ENCODE peak calls at places on chromosome 3, in ten cellular contexts. S, K, F, V, I, O, B, R, U and E are unnamed samples.

GRCh38 chr3:17742092-17742836 is at the start of gene TBC1D5:
- DNase-seq in S (peak), K (peak), F (peak), V (peak), I (peak), O (peak), B (peak), R (peak), U (peak), E (no peak)

GRCh38 chr3:186213946-186214345 is 105.1 kb upstream of the ETV5 start:
- DNase-seq in S (no peak), K (no peak), F (no peak), V (no peak), I (no peak), O (peak), B (no peak), R (no peak), U (no peak), E (no peak)

GRCh38 chr3:177180506-177180905 is 16.8 kb downstream of the TBL1XR1 start:
- DNase-seq in S (no peak), K (no peak), F (no peak), V (no peak), I (no peak), O (no peak), B (no peak), R (no peak), U (no peak), E (no peak)

GRCh38 chr3:150145659-150146058 is 175.0 kb upstream of the PFN2 start:
- DNase-seq in S (no peak), K (no peak), F (no peak), V (no peak), I (no peak), O (no peak), B (no peak), R (no peak), U (no peak), E (no peak)

GRCh38 chr3:182693723-182694122 is 99.6 kb upstream of the ATP11B start:
- DNase-seq in S (no peak), K (no peak), F (no peak), V (no peak), I (no peak), O (no peak), B (no peak), R (no peak), U (no peak), E (no peak)

GRCh38 chr3:19901918-19902317 is 32.1 kb downstream of the EFHB start:
- DNase-seq in S (no peak), K (no peak), F (no peak), V (no peak), I (no peak), O (no peak), B (no peak), R (peak), U (no peak), E (no peak)

GRCh38 chr3:16927485-16927884 is 42.7 kb downstream of the PLCL2 start:
- DNase-seq in S (no peak), K (no peak), F (no peak), V (no peak), I (no peak), O (no peak), B (no peak), R (no peak), U (no peak), E (no peak)

GRCh38 chr3:36258381-36258780 is 121.9 kb upstream of the STAC start:
- DNase-seq in S (no peak), K (no peak), F (no peak), V (no peak), I (no peak), O (no peak), B (no peak), R (no peak), U (no peak), E (no peak)

GRCh38 chr3:128492353-128493220 is at the start of gene GATA2:
- DNase-seq in S (peak), K (no peak), F (no peak), V (peak), I (no peak), O (peak), B (no peak), R (peak), U (peak), E (no peak)

GRCh38 chr3:46661776-46662766 is 31.4 kb downstream of the ALS2CL start:
- DNase-seq in S (peak), K (no peak), F (no peak), V (peak), I (no peak), O (no peak), B (peak), R (no peak), U (no peak), E (no peak)

GRCh38 chr3:171829841-171830559 is 13.1 kb upstream of the TMEM212 start:
- DNase-seq in S (peak), K (no peak), F (no peak), V (peak), I (peak), O (peak), B (peak), R (peak), U (peak), E (no peak)

GRCh38 chr3:189756651-189757078 is 125.5 kb downstream of the TP63 start:
- DNase-seq in S (no peak), K (no peak), F (no peak), V (no peak), I (no peak), O (no peak), B (no peak), R (no peak), U (no peak), E (no peak)

GRCh38 chr3:46716461-46717441 is 918 bp downstream of the PRSS50 start:
- DNase-seq in S (no peak), K (no peak), F (no peak), V (no peak), I (no peak), O (no peak), B (no peak), R (no peak), U (no peak), E (no peak)

GRCh38 chr3:47852604-47853397 is 49.9 kb downstream of the DHX30 start:
- DNase-seq in S (no peak), K (no peak), F (no peak), V (peak), I (peak), O (no peak), B (no peak), R (no peak), U (no peak), E (no peak)

GRCh38 chr3:186044427-186044826 is 64.5 kb downstream of the ETV5 start:
- DNase-seq in S (no peak), K (no peak), F (no peak), V (peak), I (no peak), O (no peak), B (no peak), R (no peak), U (no peak), E (no peak)

GRCh38 chr3:40924559-40925058 is 274.7 kb upstream of the CTNNB1 start:
- DNase-seq in S (no peak), K (no peak), F (no peak), V (no peak), I (peak), O (no peak), B (no peak), R (no peak), U (no peak), E (no peak)

GRCh38 chr3:129627350-129628168 is 21.1 kb upstream of the PLXND1 start:
- DNase-seq in S (peak), K (no peak), F (peak), V (peak), I (peak), O (peak), B (peak), R (peak), U (peak), E (no peak)

GRCh38 chr3:146561463-146561862 is 17.1 kb upstream of the PLSCR1 start:
- DNase-seq in S (no peak), K (no peak), F (no peak), V (no peak), I (no peak), O (no peak), B (no peak), R (no peak), U (no peak), E (no peak)

GRCh38 chr3:15404767-15405166 is 22.6 kb downstream of the METTL6 start:
- DNase-seq in S (no peak), K (no peak), F (no peak), V (no peak), I (no peak), O (no peak), B (no peak), R (no peak), U (no peak), E (no peak)

GRCh38 chr3:180402463-180403073 is 199.4 kb upstream of the TTC14 start:
- DNase-seq in S (no peak), K (no peak), F (no peak), V (no peak), I (no peak), O (no peak), B (no peak), R (no peak), U (no peak), E (no peak)

GRCh38 chr3:67920969-67921368 is 266.6 kb upstream of the SUCLG2 start:
- DNase-seq in S (no peak), K (no peak), F (no peak), V (no peak), I (no peak), O (no peak), B (no peak), R (no peak), U (no peak), E (no peak)

GRCh38 chr3:10223676-10224639 is 24.3 kb upstream of the TATDN2 start:
- DNase-seq in S (no peak), K (no peak), F (peak), V (no peak), I (no peak), O (no peak), B (no peak), R (no peak), U (no peak), E (no peak)

GRCh38 chr3:155080692-155081091 is 573 bp downstream of the MME start:
- DNase-seq in S (peak), K (no peak), F (no peak), V (no peak), I (no peak), O (no peak), B (no peak), R (no peak), U (no peak), E (no peak)

GRCh38 chr3:159964166-159964973 is 24.3 kb upstream of the IL12A start:
- DNase-seq in S (no peak), K (peak), F (peak), V (no peak), I (no peak), O (peak), B (no peak), R (no peak), U (no peak), E (peak)

GRCh38 chr3:38308456-38308855 is 26.4 kb downstream of the SLC22A14 start:
- DNase-seq in S (no peak), K (no peak), F (no peak), V (no peak), I (no peak), O (no peak), B (no peak), R (no peak), U (no peak), E (no peak)

GRCh38 chr3:5190147-5190791 is 2.8 kb downstream of the EDEM1 start:
- DNase-seq in S (no peak), K (no peak), F (no peak), V (no peak), I (no peak), O (no peak), B (no peak), R (no peak), U (no peak), E (no peak)

GRCh38 chr3:42490243-42490642 is 12.2 kb upstream of the VIPR1 start:
- DNase-seq in S (no peak), K (no peak), F (no peak), V (no peak), I (no peak), O (peak), B (no peak), R (peak), U (no peak), E (no peak)

GRCh38 chr3:8278448-8278847 is 223.2 kb upstream of the LMCD1 start:
- DNase-seq in S (peak), K (no peak), F (no peak), V (no peak), I (no peak), O (peak), B (no peak), R (no peak), U (no peak), E (no peak)

GRCh38 chr3:46386206-46386605 is 15.5 kb downstream of the CCR5 start:
- DNase-seq in S (no peak), K (no peak), F (no peak), V (no peak), I (no peak), O (peak), B (no peak), R (peak), U (no peak), E (peak)